ENCODE peak calls at places on chromosomes 7 and 10, in six cellular contexts. M, G, F, X, L and W are unnamed samples.
A peak's percentile ranks its signal among the peaks of the same experiment; 100 is the strongest.

GRCh38 chr10:62171791-62172190 is 96.9 kb downstream of the RTKN2 start:
- DNase-seq in M (no peak), G (no peak), F (no peak), X (no peak), L (no peak), W (no peak)

GRCh38 chr10:32379314-32379949 is 32.5 kb upstream of the EPC1 start:
- DNase-seq in M (peak; percentile 30), G (no peak), F (no peak), X (no peak), L (peak; percentile 68), W (no peak)

GRCh38 chr10:32906595-32906994 is 51.4 kb downstream of the ITGB1 start:
- DNase-seq in M (no peak), G (no peak), F (no peak), X (no peak), L (no peak), W (no peak)

GRCh38 chr7:40698921-40699260 is 564.1 kb downstream of the SUGCT start:
- DNase-seq in M (no peak), G (no peak), F (no peak), X (no peak), L (no peak), W (no peak)

GRCh38 chr10:27388761-27389399 is 115.2 kb upstream of the RAB18 start:
- DNase-seq in M (no peak), G (no peak), F (no peak), X (peak; percentile 39), L (no peak), W (no peak)

GRCh38 chr7:128856001-128856718 is 6.5 kb upstream of the ATP6V1F start:
- DNase-seq in M (no peak), G (no peak), F (no peak), X (no peak), L (no peak), W (no peak)

GRCh38 chr7:45240187-45240776 is 82.7 kb downstream of the RAMP3 start:
- DNase-seq in M (no peak), G (no peak), F (no peak), X (no peak), L (no peak), W (peak; percentile 76)

GRCh38 chr7:74598558-74598957 is 59.0 kb upstream of the GTF2I start:
- DNase-seq in M (no peak), G (peak; percentile 76), F (no peak), X (no peak), L (peak; percentile 56), W (no peak)

GRCh38 chr10:89805599-89806013 is 104.2 kb downstream of the KIF20B start:
- DNase-seq in M (no peak), G (no peak), F (no peak), X (no peak), L (no peak), W (no peak)

GRCh38 chr10:115117301-115117700 is 24.1 kb downstream of the ATRNL1 start:
- DNase-seq in M (no peak), G (no peak), F (no peak), X (no peak), L (no peak), W (no peak)

GRCh38 chr7:41107938-41108448 is 594.9 kb downstream of the INHBA start:
- DNase-seq in M (no peak), G (no peak), F (no peak), X (no peak), L (peak; percentile 57), W (no peak)

GRCh38 chr10:50624866-50625491 is 1.2 kb upstream of the SGMS1 start:
- DNase-seq in M (peak; percentile 78), G (no peak), F (no peak), X (peak; percentile 61), L (peak; percentile 64), W (no peak)

GRCh38 chr7:50211306-50212015 is 93.1 kb upstream of the IKZF1 start:
- DNase-seq in M (no peak), G (no peak), F (no peak), X (no peak), L (no peak), W (no peak)

GRCh38 chr10:47358457-47358856 is 10.3 kb downstream of the RBP3 start:
- DNase-seq in M (no peak), G (no peak), F (no peak), X (no peak), L (no peak), W (peak; percentile 42)

GRCh38 chr10:126949161-126949503 is 43.9 kb downstream of the DOCK1 start:
- DNase-seq in M (no peak), G (no peak), F (peak; percentile 61), X (no peak), L (no peak), W (no peak)

GRCh38 chr10:126946746-126947145 is 41.5 kb downstream of the DOCK1 start:
- DNase-seq in M (no peak), G (no peak), F (peak; percentile 64), X (no peak), L (no peak), W (no peak)

GRCh38 chr10:126945351-126946035 is 40.3 kb downstream of the DOCK1 start:
- DNase-seq in M (no peak), G (no peak), F (peak; percentile 67), X (no peak), L (no peak), W (no peak)

GRCh38 chr10:126950401-126951105 is 45.3 kb downstream of the DOCK1 start:
- DNase-seq in M (no peak), G (no peak), F (peak; percentile 64), X (no peak), L (no peak), W (no peak)

GRCh38 chr10:126948355-126949160 is 43.3 kb downstream of the DOCK1 start:
- DNase-seq in M (no peak), G (no peak), F (no peak), X (no peak), L (no peak), W (peak; percentile 27)
- H3K27ac ChIP-seq in M (no peak overlapping the region), G (no peak overlapping the region), F (no peak overlapping the region), X (no peak overlapping the region), L (no peak overlapping the region), W (no peak overlapping the region)

GRCh38 chr10:110919349-110919931 is at the start of gene SHOC2:
- DNase-seq in M (peak; percentile 98), G (peak; percentile 99), F (peak; percentile 98), X (peak; percentile 100), L (no peak), W (peak; percentile 100)
- TF ChIP-seq POLR2A in M (no peak), G (peak; percentile 77), F (peak; percentile 82), X (peak; percentile 91), L (peak; percentile 73), W (peak; percentile 26)

DNA sequence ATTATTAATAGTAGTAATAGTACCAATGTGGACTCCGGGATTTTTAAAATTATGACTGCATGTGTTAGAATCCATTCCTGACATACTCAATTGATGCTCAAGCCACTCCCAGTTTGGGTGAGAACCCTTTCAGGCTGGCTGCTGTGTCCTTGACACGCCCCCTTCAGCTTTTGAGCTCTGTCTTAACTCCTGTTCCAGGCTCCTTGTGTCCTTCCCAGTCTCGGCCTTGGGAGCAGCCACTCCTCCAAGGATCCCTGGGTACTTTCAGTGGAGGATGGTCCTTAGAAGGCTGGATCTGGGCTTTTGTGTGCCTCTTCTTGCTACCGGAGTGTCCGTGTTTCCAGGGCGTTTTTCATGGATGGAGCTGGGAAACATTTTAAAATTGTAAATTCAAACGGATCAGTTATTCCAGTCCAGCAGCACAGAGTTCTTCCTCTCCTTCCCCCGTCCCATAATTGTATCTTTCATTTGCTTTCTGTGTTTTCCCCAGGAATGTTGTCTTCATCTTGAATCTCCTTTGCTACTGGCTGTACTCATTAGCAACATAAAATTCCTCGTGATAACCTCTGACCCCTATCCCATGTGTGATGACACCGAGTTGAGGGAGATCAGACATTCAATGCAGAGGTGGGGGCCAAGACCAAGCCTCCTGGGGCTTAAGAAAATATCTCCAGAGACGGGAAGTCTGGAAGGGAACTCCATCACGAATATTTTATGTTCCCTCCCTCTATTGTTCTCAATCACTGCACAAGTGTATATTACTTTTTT is 40.0 kb upstream of the PFKFB3 start:
- DNase-seq in M (no peak), G (no peak), F (no peak), X (no peak), L (no peak), W (no peak)
- H3K4me3 ChIP-seq in M (peak overlapping the region; percentile 63), G (no peak overlapping the region), F (peak overlapping the region; percentile 86), X (peak overlapping the region; percentile 46), L (no peak overlapping the region), W (peak overlapping the region; percentile 80)

GRCh38 chr10:121490906-121491519 is 107.2 kb downstream of the FGFR2 start:
- DNase-seq in M (no peak), G (no peak), F (no peak), X (no peak), L (no peak), W (no peak)

GRCh38 chr10:121497513-121497912 is 100.7 kb downstream of the FGFR2 start:
- DNase-seq in M (no peak), G (no peak), F (no peak), X (no peak), L (no peak), W (no peak)

GRCh38 chr10:121494296-121494695 is 103.9 kb downstream of the FGFR2 start:
- DNase-seq in M (no peak), G (no peak), F (no peak), X (no peak), L (no peak), W (no peak)

GRCh38 chr10:121498071-121498470 is 100.2 kb downstream of the FGFR2 start:
- DNase-seq in M (no peak), G (no peak), F (no peak), X (no peak), L (no peak), W (no peak)

DNA sequence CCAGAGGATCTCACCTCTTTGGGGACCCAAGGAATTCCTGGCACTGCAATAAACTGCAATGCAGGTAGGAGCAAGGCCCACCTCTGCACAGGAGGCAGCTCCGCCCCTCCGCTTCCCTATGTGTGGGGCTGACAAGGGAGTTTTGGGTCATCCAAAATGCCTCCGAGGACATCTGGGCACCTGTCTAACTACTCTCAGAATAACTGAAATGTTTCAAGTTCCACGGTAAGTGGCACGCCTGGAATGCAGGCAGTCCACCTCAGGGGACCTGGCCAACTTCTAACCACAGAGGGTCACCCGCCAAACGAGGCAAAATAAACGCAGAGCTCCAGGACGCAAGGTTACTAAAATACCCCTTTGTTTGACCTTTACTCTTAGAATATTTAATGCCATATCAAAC is 102.5 kb downstream of the FGFR2 start:
- DNase-seq in M (no peak), G (no peak), F (no peak), X (no peak), L (no peak), W (no peak)
- H3K27ac ChIP-seq in M (no peak overlapping the region), G (no peak overlapping the region), F (no peak overlapping the region), X (no peak overlapping the region), L (no peak overlapping the region), W (no peak overlapping the region)

DNA sequence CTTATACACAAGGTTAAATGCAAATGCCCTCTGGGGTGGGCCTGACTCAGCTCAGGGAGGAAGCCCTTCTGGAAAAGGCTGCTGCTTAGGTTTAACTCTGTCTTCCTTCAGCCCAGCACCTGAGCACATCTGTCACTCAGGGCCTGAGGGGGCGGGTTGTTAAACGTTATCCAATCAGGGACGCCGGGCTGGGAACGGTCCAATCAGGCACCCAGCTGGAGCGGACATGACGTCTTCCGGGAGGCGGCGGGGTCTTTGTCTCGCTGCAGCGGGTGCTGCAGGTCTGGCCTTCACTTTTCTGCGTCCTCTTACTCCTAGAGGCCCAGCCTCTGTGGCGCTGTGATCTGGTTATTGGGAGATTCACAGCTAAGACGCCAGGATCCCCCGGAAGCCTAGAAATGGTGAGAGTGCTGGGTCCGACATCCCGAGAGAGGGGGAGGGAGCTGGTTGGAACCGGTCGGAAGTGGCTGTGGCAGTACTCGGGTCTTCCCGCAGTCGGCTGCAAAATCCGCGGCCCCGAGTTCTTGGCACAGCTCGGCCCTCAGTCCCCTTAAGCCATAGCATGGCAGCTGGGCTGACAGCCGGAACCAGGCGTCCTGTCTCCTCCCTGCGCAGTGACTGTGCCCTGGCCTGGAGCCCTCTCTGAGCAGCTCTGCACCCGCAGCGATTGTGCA is at the start of gene ZNF138:
- DNase-seq in M (peak; percentile 97), G (peak; percentile 95), F (no peak), X (peak; percentile 95), L (peak; percentile 91), W (peak; percentile 95)
- TF ChIP-seq POLR2A in M (peak; percentile 35), G (no peak), F (peak; percentile 10), X (peak; percentile 67), L (peak; percentile 47), W (no peak)